ENCODE peak calls at places on chromosomes 6 and 20, in four cellular contexts. One of them, this sample, is unnamed.

GRCh38 chr6:11354019-11354418 is 121.6 kb upstream of the NEDD9 start:
- DNase-seq in body of pancreas: peak; percentile 24
- DNase-seq in A549: no peak
- DNase-seq in uterus: peak; percentile 85
- DNase-seq in this sample: no peak

GRCh38 chr6:39389372-39389767 is 66.9 kb upstream of the KCNK16 start:
- DNase-seq in body of pancreas: no peak
- DNase-seq in A549: peak; percentile 4
- DNase-seq in uterus: no peak
- DNase-seq in this sample: no peak

GRCh38 chr20:36991708-36992107 is 40.2 kb upstream of the SAMHD1 start:
- DNase-seq in body of pancreas: no peak
- DNase-seq in A549: no peak
- DNase-seq in uterus: no peak
- DNase-seq in this sample: no peak

GRCh38 chr20:48781634-48782033 is 46.2 kb downstream of the PREX1 start:
- DNase-seq in body of pancreas: no peak
- DNase-seq in A549: no peak
- DNase-seq in uterus: no peak
- DNase-seq in this sample: no peak

GRCh38 chr6:69861986-69862385 is 4.4 kb upstream of the COL19A1 start:
- DNase-seq in body of pancreas: no peak
- DNase-seq in A549: no peak
- DNase-seq in uterus: no peak
- DNase-seq in this sample: no peak

GRCh38 chr20:22918286-22918983 is 116.7 kb upstream of the SSTR4 start:
- DNase-seq in body of pancreas: no peak
- DNase-seq in A549: no peak
- DNase-seq in uterus: no peak
- DNase-seq in this sample: no peak

GRCh38 chr6:163490826-163491577 is 76.5 kb downstream of the QKI start:
- DNase-seq in body of pancreas: peak; percentile 82
- DNase-seq in A549: peak; percentile 5
- DNase-seq in uterus: peak; percentile 67
- DNase-seq in this sample: no peak

GRCh38 chr20:39263076-39263475 is 300.9 kb downstream of the DHX35 start:
- DNase-seq in body of pancreas: no peak
- DNase-seq in A549: no peak
- DNase-seq in uterus: no peak
- DNase-seq in this sample: no peak

GRCh38 chr20:62475027-62475818 is 572 bp downstream of the GATA5 start:
- DNase-seq in body of pancreas: no peak
- DNase-seq in A549: no peak
- DNase-seq in uterus: no peak
- DNase-seq in this sample: no peak

GRCh38 chr6:144744720-144745119 is 459.6 kb downstream of the UTRN start:
- DNase-seq in body of pancreas: no peak
- DNase-seq in A549: no peak
- DNase-seq in uterus: no peak
- DNase-seq in this sample: no peak

GRCh38 chr6:134123666-134124208 is 71.3 kb upstream of the SLC2A12 start:
- DNase-seq in body of pancreas: no peak
- DNase-seq in A549: peak; percentile 19
- DNase-seq in uterus: no peak
- DNase-seq in this sample: no peak

GRCh38 chr20:15561707-15562106 is 1011.5 kb downstream of the KIF16B start:
- DNase-seq in body of pancreas: no peak
- DNase-seq in A549: no peak
- DNase-seq in uterus: no peak
- DNase-seq in this sample: no peak

GRCh38 chr20:24017160-24017761 is 28.7 kb upstream of the GGTLC1 start:
- DNase-seq in body of pancreas: no peak
- DNase-seq in A549: no peak
- DNase-seq in uterus: no peak
- DNase-seq in this sample: no peak

GRCh38 chr6:6971369-6971768 is 136.4 kb upstream of the RREB1 start:
- DNase-seq in body of pancreas: no peak
- DNase-seq in A549: no peak
- DNase-seq in uterus: no peak
- DNase-seq in this sample: no peak

GRCh38 chr6:3227363-3228045 is at the start of gene TUBB2B:
- DNase-seq in body of pancreas: peak; percentile 39
- DNase-seq in A549: no peak
- DNase-seq in uterus: no peak
- DNase-seq in this sample: no peak

GRCh38 chr6:37077459-37078296 is 72.2 kb downstream of the FGD2 start:
- DNase-seq in body of pancreas: peak; percentile 46
- DNase-seq in A549: no peak
- DNase-seq in uterus: peak; percentile 91
- DNase-seq in this sample: no peak

GRCh38 chr20:38804682-38805501 is 605 bp upstream of the PPP1R16B start:
- DNase-seq in body of pancreas: no peak
- DNase-seq in A549: no peak
- DNase-seq in uterus: no peak
- DNase-seq in this sample: no peak

GRCh38 chr6:169851641-169852503 is 100.5 kb downstream of the ERMARD start:
- DNase-seq in body of pancreas: no peak
- DNase-seq in A549: no peak
- DNase-seq in uterus: peak; percentile 37
- DNase-seq in this sample: peak; percentile 52

GRCh38 chr6:113813207-113813606 is 43.9 kb upstream of the MARCKS start:
- DNase-seq in body of pancreas: no peak
- DNase-seq in A549: no peak
- DNase-seq in uterus: no peak
- DNase-seq in this sample: no peak

GRCh38 chr6:106688177-106688951 is 59.0 kb downstream of the QRSL1 start:
- DNase-seq in body of pancreas: peak; percentile 45
- DNase-seq in A549: no peak
- DNase-seq in uterus: no peak
- DNase-seq in this sample: no peak

GRCh38 chr20:22420116-22420598 is 164.2 kb downstream of the FOXA2 start:
- DNase-seq in body of pancreas: no peak
- DNase-seq in A549: no peak
- DNase-seq in uterus: no peak
- DNase-seq in this sample: no peak

GRCh38 chr20:17505664-17506517 is 25.3 kb downstream of the BFSP1 start:
- DNase-seq in body of pancreas: no peak
- DNase-seq in A549: no peak
- DNase-seq in uterus: no peak
- DNase-seq in this sample: no peak

GRCh38 chr6:151536280-151536534 is 42.4 kb downstream of the CCDC170 start:
- DNase-seq in body of pancreas: no peak
- DNase-seq in A549: no peak
- DNase-seq in uterus: no peak
- DNase-seq in this sample: no peak

GRCh38 chr6:27081931-27082330 is 165.6 kb upstream of the PRSS16 start:
- DNase-seq in body of pancreas: no peak
- DNase-seq in A549: no peak
- DNase-seq in uterus: no peak
- DNase-seq in this sample: no peak

DNA sequence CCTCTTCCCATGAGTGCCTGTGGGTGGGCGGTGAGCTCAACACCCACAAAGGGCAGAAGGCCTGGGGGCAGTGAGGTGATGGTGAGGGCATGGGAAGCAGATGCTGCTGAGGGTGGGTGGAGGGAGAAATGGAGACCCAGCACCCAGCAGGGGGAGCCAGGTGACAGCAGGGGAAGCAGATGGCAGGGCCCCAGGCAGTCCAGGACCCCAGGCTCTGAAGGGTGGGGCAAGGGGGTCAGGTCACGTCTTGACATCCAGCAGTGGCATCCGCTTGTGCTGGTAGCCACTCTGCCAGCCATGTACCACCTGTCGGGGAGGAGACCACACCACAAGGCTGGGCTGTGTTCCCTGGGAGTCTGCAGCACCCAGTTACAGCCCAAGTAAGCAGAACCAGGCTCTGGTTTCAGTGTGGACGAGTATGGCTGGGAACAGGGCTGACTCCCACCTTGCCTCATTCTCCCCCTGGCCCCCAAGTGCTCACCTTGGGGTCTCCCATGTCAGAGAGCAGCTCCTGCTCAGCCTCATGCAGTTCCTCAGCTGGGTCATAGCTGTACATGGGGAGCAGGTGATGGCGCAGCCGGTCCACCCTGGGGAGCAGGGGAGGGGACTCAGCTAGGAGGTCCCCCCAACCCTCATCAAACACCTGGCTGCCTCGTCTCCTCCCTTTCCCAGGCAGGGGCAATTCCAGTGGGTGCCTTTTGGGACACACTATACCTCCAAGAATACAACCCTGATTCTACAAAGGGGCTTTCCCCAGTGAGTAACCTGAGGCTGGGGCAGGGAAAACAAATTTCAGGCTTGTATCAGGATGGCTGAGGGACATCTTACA is 2.0 kb downstream of the SMIM29 start:
- DNase-seq in body of pancreas: no peak
- DNase-seq in A549: no peak
- DNase-seq in uterus: no peak
- DNase-seq in this sample: no peak
- TF ChIP-seq POLR2A in body of pancreas: no peak
- TF ChIP-seq POLR2A in A549: no peak
- TF ChIP-seq POLR2A in uterus: no peak
- TF ChIP-seq POLR2A in this sample: no peak

DNA sequence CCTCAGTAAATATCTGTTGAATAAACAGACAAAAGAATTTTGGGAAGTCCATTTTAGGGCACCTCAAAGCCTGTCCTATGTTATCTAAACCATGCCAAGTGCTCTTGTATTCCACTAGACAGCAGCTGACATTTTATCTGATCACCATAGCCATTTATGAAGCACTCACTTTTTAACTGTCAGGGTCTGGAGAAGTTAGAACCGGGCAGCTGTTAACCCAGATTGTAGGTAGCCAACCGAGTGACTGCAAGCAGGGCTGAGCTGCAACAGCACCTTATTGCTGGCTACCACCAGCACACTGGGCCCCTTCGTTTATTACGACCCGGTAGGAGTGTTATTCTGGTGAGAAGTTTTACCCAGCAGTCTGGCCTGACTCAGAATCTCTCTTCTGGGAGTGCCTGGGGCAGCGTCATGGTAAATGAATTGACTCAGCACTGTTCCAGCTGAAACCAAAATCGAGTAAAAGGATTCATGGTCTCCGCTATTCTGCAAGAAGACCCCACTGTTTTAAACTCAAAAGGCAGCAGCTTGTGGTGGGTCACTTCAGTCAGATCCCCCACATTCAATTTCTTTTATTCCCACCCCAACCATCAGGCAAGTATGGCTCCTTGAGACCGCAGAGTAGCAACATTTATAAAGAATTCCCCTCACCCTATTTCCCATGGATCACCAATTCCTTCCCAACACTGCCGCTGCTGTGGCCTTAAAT is 1.7 kb downstream of the UBE2V1 start:
- DNase-seq in body of pancreas: no peak
- DNase-seq in A549: no peak
- DNase-seq in uterus: no peak
- DNase-seq in this sample: no peak
- TF ChIP-seq POLR2A in body of pancreas: no peak
- TF ChIP-seq POLR2A in A549: no peak
- TF ChIP-seq POLR2A in uterus: no peak
- TF ChIP-seq POLR2A in this sample: no peak

DNA sequence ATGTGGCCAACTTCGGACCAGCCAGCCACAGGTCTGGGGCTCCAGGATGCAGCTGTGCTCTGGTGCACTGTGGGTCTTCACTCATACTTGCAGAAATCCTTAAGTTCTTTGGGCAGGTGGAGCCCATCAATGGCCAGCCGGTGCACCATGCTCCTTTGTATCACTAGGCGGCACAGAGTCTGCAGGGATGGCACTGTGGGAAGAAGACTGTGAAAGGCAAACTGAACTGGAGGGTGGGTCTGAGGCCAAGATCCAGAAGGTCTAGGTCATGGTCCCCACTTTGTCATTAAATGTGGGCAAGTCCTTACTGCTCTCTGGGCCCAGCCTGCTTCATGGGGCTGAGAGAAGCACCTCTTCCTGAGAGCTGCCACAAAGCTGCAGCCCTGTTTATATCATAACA is 1.3 kb upstream of the SPATA25 start:
- DNase-seq in body of pancreas: no peak
- DNase-seq in A549: no peak
- DNase-seq in uterus: no peak
- DNase-seq in this sample: no peak
- TF ChIP-seq POLR2A in body of pancreas: no peak
- TF ChIP-seq POLR2A in A549: no peak
- TF ChIP-seq POLR2A in uterus: no peak
- TF ChIP-seq POLR2A in this sample: no peak

GRCh38 chr6:34412643-34413214 is 13.1 kb downstream of the RPS10 start:
- DNase-seq in body of pancreas: no peak
- DNase-seq in A549: no peak
- DNase-seq in uterus: no peak
- DNase-seq in this sample: no peak
- TF ChIP-seq POLR2A in body of pancreas: no peak
- TF ChIP-seq POLR2A in A549: no peak
- TF ChIP-seq POLR2A in uterus: no peak
- TF ChIP-seq POLR2A in this sample: no peak

GRCh38 chr20:32163951-32164350 is 43.6 kb downstream of the PLAGL2 start:
- DNase-seq in body of pancreas: no peak
- DNase-seq in A549: no peak
- DNase-seq in uterus: no peak
- DNase-seq in this sample: no peak
- TF ChIP-seq POLR2A in body of pancreas: no peak
- TF ChIP-seq POLR2A in A549: no peak
- TF ChIP-seq POLR2A in uterus: no peak
- TF ChIP-seq POLR2A in this sample: no peak

GRCh38 chr6:32153835-32154513 is at the start of gene PPT2:
- DNase-seq in body of pancreas: peak; percentile 82
- DNase-seq in A549: peak; percentile 45
- DNase-seq in uterus: peak; percentile 95
- DNase-seq in this sample: no peak
- TF ChIP-seq POLR2A in body of pancreas: no peak
- TF ChIP-seq POLR2A in A549: peak; percentile 13
- TF ChIP-seq POLR2A in uterus: peak; percentile 76
- TF ChIP-seq POLR2A in this sample: no peak

GRCh38 chr6:29974901-29975560 is 32.7 kb downstream of the HLA-A start:
- DNase-seq in body of pancreas: no peak
- DNase-seq in A549: no peak
- DNase-seq in uterus: no peak
- DNase-seq in this sample: no peak

GRCh38 chr6:29976253-29976587 is 33.9 kb downstream of the HLA-A start:
- DNase-seq in body of pancreas: no peak
- DNase-seq in A549: no peak
- DNase-seq in uterus: no peak
- DNase-seq in this sample: no peak

GRCh38 chr6:29977425-29977727 is 35.0 kb downstream of the HLA-A start:
- DNase-seq in body of pancreas: no peak
- DNase-seq in A549: no peak
- DNase-seq in uterus: no peak
- DNase-seq in this sample: no peak

GRCh38 chr6:29975561-29975907 is 33.2 kb downstream of the HLA-A start:
- DNase-seq in body of pancreas: no peak
- DNase-seq in A549: no peak
- DNase-seq in uterus: no peak
- DNase-seq in this sample: no peak

GRCh38 chr6:29976588-29977424 is 34.5 kb downstream of the HLA-A start:
- DNase-seq in body of pancreas: peak; percentile 81
- DNase-seq in A549: peak; percentile 55
- DNase-seq in uterus: peak; percentile 83
- DNase-seq in this sample: peak; percentile 95
- TF ChIP-seq POLR2A in body of pancreas: peak; percentile 45
- TF ChIP-seq POLR2A in A549: peak; percentile 41
- TF ChIP-seq POLR2A in uterus: peak; percentile 65
- TF ChIP-seq POLR2A in this sample: no peak

GRCh38 chr6:89412071-89413005 is at the start of gene RRAGD:
- DNase-seq in body of pancreas: peak; percentile 72
- DNase-seq in A549: peak; percentile 50
- DNase-seq in uterus: peak; percentile 35
- DNase-seq in this sample: no peak
- TF ChIP-seq POLR2A in body of pancreas: peak; percentile 35
- TF ChIP-seq POLR2A in A549: no peak
- TF ChIP-seq POLR2A in uterus: no peak
- TF ChIP-seq POLR2A in this sample: peak; percentile 15